ENCODE peak calls at places on chromosomes 5 and 9, in ten cellular contexts. H, I, N, T, O, L, D, Z, S and J are unnamed samples.

GRCh38 chr5:124661317-124662141 is 84.9 kb downstream of the ZNF608 start:
- DNase-seq in H (no peak), O (no peak), I (peak), D (peak), S (no peak), L (no peak), Z (peak), T (peak), N (no peak), J (peak)

GRCh38 chr5:111447099-111447498 is 65.2 kb downstream of the STARD4 start:
- DNase-seq in N (no peak), H (no peak), Z (no peak), S (no peak), L (no peak), D (no peak), O (no peak), T (no peak), I (no peak), J (peak)

GRCh38 chr9:133144142-133144886 is 19.4 kb downstream of the GBGT1 start:
- DNase-seq in N (peak), D (peak), S (peak), H (peak), Z (peak), L (peak), T (peak), I (peak), O (peak), J (peak)

GRCh38 chr9:38039090-38039906 is 29.7 kb downstream of the SHB start:
- DNase-seq in T (peak), I (peak), O (no peak), L (no peak), D (peak), H (no peak), Z (peak), N (no peak), S (no peak), J (peak)

GRCh38 chr9:91234523-91234922 is 127.2 kb downstream of the AUH start:
- DNase-seq in I (no peak), S (no peak), N (no peak), Z (no peak), D (peak), L (no peak), H (no peak), O (no peak), T (no peak), J (no peak)

GRCh38 chr5:139574641-139575312 is 13.6 kb downstream of the UBE2D2 start:
- DNase-seq in N (no peak), T (peak), Z (peak), L (no peak), H (no peak), I (peak), D (peak), O (no peak), S (no peak), J (peak)

GRCh38 chr5:80251636-80252035 is 4.2 kb downstream of the SERINC5 start:
- DNase-seq in I (no peak), Z (no peak), N (no peak), T (peak), S (no peak), H (peak), D (no peak), L (no peak), O (no peak), J (no peak)

GRCh38 chr5:155794801-155795200 is 532.2 kb upstream of the SGCD start:
- DNase-seq in N (no peak), L (no peak), H (no peak), I (no peak), T (no peak), S (no peak), O (no peak), Z (peak), D (peak), J (peak)

GRCh38 chr5:171318026-171318425 is 9.0 kb downstream of the TLX3 start:
- DNase-seq in H (no peak), Z (no peak), O (no peak), D (no peak), S (no peak), L (no peak), T (no peak), I (no peak), N (no peak), J (no peak)

GRCh38 chr5:158244882-158245281 is 385.9 kb upstream of the CLINT1 start:
- DNase-seq in N (no peak), O (no peak), Z (no peak), H (no peak), S (no peak), T (no peak), L (no peak), D (no peak), I (no peak), J (no peak)

GRCh38 chr5:142013734-142014495 is 1.1 kb upstream of the GNPDA1 start:
- DNase-seq in O (no peak), I (peak), L (no peak), H (peak), T (peak), S (no peak), N (no peak), D (peak), Z (peak), J (peak)

GRCh38 chr9:211036-211435 is 3.6 kb upstream of the DOCK8 start:
- DNase-seq in H (no peak), L (no peak), Z (no peak), T (no peak), O (no peak), S (no peak), D (no peak), N (no peak), I (no peak), J (no peak)

GRCh38 chr9:79812099-79812498 is 240.3 kb downstream of the TLE4 start:
- DNase-seq in H (no peak), I (no peak), S (no peak), N (no peak), T (no peak), Z (peak), L (no peak), D (no peak), O (no peak), J (peak)

GRCh38 chr9:131098391-131099087 is 2.2 kb downstream of the AIF1L start:
- DNase-seq in N (no peak), T (no peak), S (no peak), O (no peak), L (no peak), D (no peak), I (no peak), Z (no peak), H (no peak), J (no peak)

GRCh38 chr5:100479079-100479688 is 56.0 kb upstream of the FAM174A start:
- DNase-seq in I (peak), Z (peak), D (peak), T (peak), O (no peak), S (no peak), H (no peak), L (no peak), N (no peak), J (peak)

GRCh38 chr9:15080401-15080800 is 170.2 kb upstream of the FREM1 start:
- DNase-seq in N (no peak), O (no peak), L (no peak), S (no peak), I (no peak), Z (no peak), D (no peak), T (no peak), H (no peak), J (no peak)